ENCODE peak calls at places on chromosomes 4 and X, in six cellular contexts. R, J, N, F, K and Y are unnamed samples.
A peak's percentile ranks its signal among the peaks of the same experiment; 100 is the strongest.

GRCh38 chr4:70946944-70947343 is 44.8 kb downstream of the MOB1B start:
- DNase-seq in R (no peak), J (no peak), N (no peak), F (no peak), K (no peak), Y (no peak)

GRCh38 chr4:94577136-94577535 is 125.4 kb downstream of the PDLIM5 start:
- DNase-seq in R (no peak), J (no peak), N (no peak), F (no peak), K (no peak), Y (peak; percentile 70)

GRCh38 chrX:20542072-20542471 is 275.4 kb upstream of the RPS6KA3 start:
- DNase-seq in R (no peak), J (no peak), N (no peak), F (no peak), K (no peak), Y (no peak)

GRCh38 chrX:151031365-151031975 is 48.3 kb downstream of the HMGB3 start:
- DNase-seq in R (no peak), J (no peak), N (no peak), F (no peak), K (no peak), Y (no peak)

GRCh38 chrX:38060331-38060878 is 54.1 kb downstream of the SYTL5 start:
- DNase-seq in R (no peak), J (no peak), N (no peak), F (no peak), K (no peak), Y (no peak)

GRCh38 chr4:59759082-59759825 is 1440.9 kb upstream of the ADGRL3 start:
- DNase-seq in R (no peak), J (no peak), N (no peak), F (no peak), K (no peak), Y (no peak)

GRCh38 chr4:133694416-133694815 is 507.2 kb downstream of the PABPC4L start:
- DNase-seq in R (no peak), J (no peak), N (no peak), F (no peak), K (no peak), Y (no peak)

GRCh38 chrX:3290561-3290960 is 55.9 kb downstream of the MXRA5 start:
- DNase-seq in R (no peak), J (no peak), N (no peak), F (no peak), K (no peak), Y (no peak)

GRCh38 chrX:13000311-13000811 is 25.5 kb downstream of the TMSB4X start:
- DNase-seq in R (no peak), J (no peak), N (no peak), F (no peak), K (no peak), Y (no peak)

GRCh38 chr4:84680956-84681355 is 98.0 kb downstream of the CDS1 start:
- DNase-seq in R (no peak), J (no peak), N (no peak), F (no peak), K (no peak), Y (no peak)

GRCh38 chr4:30719363-30720020 is 677 bp upstream of the PCDH7 start:
- DNase-seq in R (no peak), J (no peak), N (no peak), F (no peak), K (no peak), Y (peak; percentile 80)

GRCh38 chrX:140507223-140507981 is 2.5 kb upstream of the SOX3 start:
- DNase-seq in R (no peak), J (no peak), N (no peak), F (no peak), K (no peak), Y (no peak)

GRCh38 chr4:152325831-152326230 is 210.1 kb downstream of the FBXW7 start:
- DNase-seq in R (no peak), J (no peak), N (no peak), F (no peak), K (no peak), Y (no peak)

GRCh38 chr4:14180983-14181601 is 553.6 kb upstream of the BOD1L1 start:
- DNase-seq in R (no peak), J (no peak), N (peak; percentile 35), F (no peak), K (no peak), Y (peak; percentile 89)

GRCh38 chr4:118280501-118281218 is 72.1 kb downstream of the PRSS12 start:
- DNase-seq in R (no peak), J (peak; percentile 67), N (peak; percentile 41), F (peak; percentile 74), K (no peak), Y (peak; percentile 72)

GRCh38 chr4:110287130-110287529 is 88.7 kb upstream of the ELOVL6 start:
- DNase-seq in R (no peak), J (peak; percentile 44), N (no peak), F (no peak), K (peak; percentile 46), Y (no peak)

GRCh38 chrX:97215166-97215565 is 331.5 kb downstream of the RPA4 start:
- DNase-seq in R (no peak), J (no peak), N (no peak), F (no peak), K (no peak), Y (no peak)

GRCh38 chrX:131763674-131764073 is 219.8 kb downstream of the OR13H1 start:
- DNase-seq in R (peak; percentile 80), J (no peak), N (peak; percentile 87), F (no peak), K (no peak), Y (no peak)

GRCh38 chrX:114635986-114636385 is 52.1 kb downstream of the HTR2C start:
- DNase-seq in R (no peak), J (no peak), N (no peak), F (no peak), K (no peak), Y (no peak)

GRCh38 chr4:146932111-146932510 is 13.6 kb downstream of the TTC29 start:
- DNase-seq in R (no peak), J (no peak), N (no peak), F (no peak), K (no peak), Y (no peak)

GRCh38 chr4:179867300-179867878 is 2375.8 kb upstream of the TENM3 start:
- DNase-seq in R (no peak), J (peak; percentile 80), N (peak; percentile 35), F (peak; percentile 66), K (peak; percentile 26), Y (no peak)

GRCh38 chr4:118221193-118221800 is 131.5 kb downstream of the PRSS12 start:
- DNase-seq in R (no peak), J (no peak), N (no peak), F (no peak), K (no peak), Y (no peak)

GRCh38 chrX:126836195-126836594 is 16.7 kb downstream of the PRR32 start:
- DNase-seq in R (no peak), J (no peak), N (no peak), F (no peak), K (no peak), Y (no peak)

GRCh38 chr4:185723619-185724150 is 88.3 kb downstream of the SORBS2 start:
- DNase-seq in R (no peak), J (no peak), N (no peak), F (no peak), K (no peak), Y (peak; percentile 56)

GRCh38 chr4:24121395-24122175 is 231.7 kb upstream of the PPARGC1A start:
- DNase-seq in R (no peak), J (no peak), N (no peak), F (no peak), K (no peak), Y (no peak)

GRCh38 chr4:122921971-122922876 is at the start of gene NUDT6:
- DNase-seq in R (peak; percentile 68), J (no peak), N (no peak), F (peak; percentile 51), K (peak; percentile 32), Y (peak; percentile 70)

GRCh38 chrX:46446727-46447378 is 98.4 kb downstream of the ZNF674 start:
- DNase-seq in R (peak; percentile 88), J (peak; percentile 37), N (peak; percentile 24), F (peak; percentile 82), K (peak; percentile 74), Y (peak; percentile 75)

GRCh38 chr4:4524364-4524763 is 17.5 kb downstream of the STX18 start:
- DNase-seq in R (no peak), J (no peak), N (no peak), F (no peak), K (peak; percentile 35), Y (no peak)

GRCh38 chrX:72029473-72030411 is 102.0 kb downstream of the RTL5 start:
- DNase-seq in R (no peak), J (no peak), N (peak; percentile 20), F (peak; percentile 16), K (no peak), Y (peak; percentile 89)

GRCh38 chr4:181679754-181680153 is 563.4 kb upstream of the TENM3 start:
- DNase-seq in R (no peak), J (no peak), N (no peak), F (no peak), K (no peak), Y (no peak)

GRCh38 chr4:73687414-73687813 is 53.0 kb upstream of the CXCL8 start:
- DNase-seq in R (no peak), J (no peak), N (no peak), F (no peak), K (no peak), Y (no peak)

DNA sequence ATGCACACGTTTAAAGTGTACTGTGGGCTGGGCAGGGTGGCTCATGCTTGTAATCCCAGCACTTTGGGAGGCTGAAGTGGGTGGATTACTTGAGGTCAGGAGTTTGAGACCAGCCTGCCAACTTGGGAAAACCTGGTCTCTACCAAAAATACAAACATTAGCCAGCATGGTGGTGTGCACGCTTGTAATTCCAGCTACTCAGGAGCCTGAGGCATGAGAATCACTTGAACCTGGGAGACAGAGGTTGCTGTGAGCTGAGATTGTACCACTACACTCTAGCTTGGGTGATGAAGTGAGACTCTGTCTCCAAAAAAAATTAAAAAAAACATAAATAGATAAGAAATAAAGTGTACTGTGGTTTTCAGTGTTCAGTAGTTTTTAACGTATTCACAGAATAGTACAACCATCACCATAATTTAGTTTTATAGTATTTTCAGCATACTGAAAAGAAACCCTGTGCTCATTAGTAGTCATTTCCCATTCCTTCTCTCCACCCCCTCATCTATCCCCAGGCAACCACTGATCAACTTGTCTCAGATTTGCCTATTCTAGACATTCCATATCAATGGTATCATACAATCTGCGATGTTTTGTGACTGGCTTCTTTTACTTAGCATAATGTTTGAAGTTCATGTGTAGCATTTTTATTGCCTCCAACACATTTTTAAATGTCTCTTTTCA is 19.1 kb downstream of the SLAIN2 start:
- DNase-seq in R (no peak), J (no peak), N (no peak), F (no peak), K (no peak), Y (no peak)
- TF ChIP-seq POLR2AphosphoS5 in R (no peak), J (no peak), N (no peak), F (no peak), K (no peak), Y (no peak)

GRCh38 chr4:2333356-2333841 is 71.5 kb upstream of the MXD4 start:
- DNase-seq in R (no peak), J (no peak), N (no peak), F (no peak), K (no peak), Y (no peak)
- TF ChIP-seq POLR2AphosphoS5 in R (no peak), J (no peak), N (no peak), F (no peak), K (no peak), Y (no peak)

GRCh38 chr4:169847171-169847570 is 89.4 kb upstream of the HPF1 start:
- DNase-seq in R (no peak), J (no peak), N (no peak), F (no peak), K (no peak), Y (no peak)
- TF ChIP-seq POLR2AphosphoS5 in R (no peak), J (no peak), N (no peak), F (no peak), K (no peak), Y (no peak)

GRCh38 chr4:55437356-55437796 is 41.6 kb downstream of the TMEM165 start:
- DNase-seq in R (no peak), J (no peak), N (no peak), F (peak; percentile 31), K (no peak), Y (peak; percentile 12)
- TF ChIP-seq POLR2AphosphoS5 in R (no peak), J (no peak), N (no peak), F (no peak), K (no peak), Y (no peak)